ENCODE peak calls at places on chromosome 10, in four cellular contexts. One of them, this sample, is unnamed.

GRCh38 chr10:14438576-14438975 is 107.9 kb upstream of the FRMD4A start:
- DNase-seq in NCI-H774: no peak
- DNase-seq in stimulated activated CD8-positive, alpha-beta memory T cell treated with anti-CD3 and anti-CD28 coated beads, Interleukin-2, amount 100 ng/mL, for 48 hours: no peak
- DNase-seq in left ventricle myocardium superior: no peak
- DNase-seq in this sample: no peak

GRCh38 chr10:120581496-120581895 is 124.5 kb downstream of the PLPP4 start:
- DNase-seq in NCI-H774: no peak
- DNase-seq in stimulated activated CD8-positive, alpha-beta memory T cell treated with anti-CD3 and anti-CD28 coated beads, Interleukin-2, amount 100 ng/mL, for 48 hours: no peak
- DNase-seq in left ventricle myocardium superior: no peak
- DNase-seq in this sample: no peak

GRCh38 chr10:113007343-113007771 is 57.3 kb downstream of the TCF7L2 start:
- DNase-seq in NCI-H774: no peak
- DNase-seq in stimulated activated CD8-positive, alpha-beta memory T cell treated with anti-CD3 and anti-CD28 coated beads, Interleukin-2, amount 100 ng/mL, for 48 hours: no peak
- DNase-seq in left ventricle myocardium superior: no peak
- DNase-seq in this sample: no peak

GRCh38 chr10:113895018-113895417 is 40.6 kb downstream of the NHLRC2 start:
- DNase-seq in NCI-H774: no peak
- DNase-seq in stimulated activated CD8-positive, alpha-beta memory T cell treated with anti-CD3 and anti-CD28 coated beads, Interleukin-2, amount 100 ng/mL, for 48 hours: no peak
- DNase-seq in left ventricle myocardium superior: no peak
- DNase-seq in this sample: no peak

GRCh38 chr10:59055046-59055445 is 121.4 kb upstream of the PHYHIPL start:
- DNase-seq in NCI-H774: no peak
- DNase-seq in stimulated activated CD8-positive, alpha-beta memory T cell treated with anti-CD3 and anti-CD28 coated beads, Interleukin-2, amount 100 ng/mL, for 48 hours: no peak
- DNase-seq in left ventricle myocardium superior: no peak
- DNase-seq in this sample: no peak

GRCh38 chr10:46218921-46219320 is 67.9 kb upstream of the ANTXRL start:
- DNase-seq in NCI-H774: no peak
- DNase-seq in stimulated activated CD8-positive, alpha-beta memory T cell treated with anti-CD3 and anti-CD28 coated beads, Interleukin-2, amount 100 ng/mL, for 48 hours: no peak
- DNase-seq in left ventricle myocardium superior: no peak
- DNase-seq in this sample: no peak

GRCh38 chr10:93413252-93413689 is 68.9 kb downstream of the MYOF start:
- DNase-seq in NCI-H774: no peak
- DNase-seq in stimulated activated CD8-positive, alpha-beta memory T cell treated with anti-CD3 and anti-CD28 coated beads, Interleukin-2, amount 100 ng/mL, for 48 hours: no peak
- DNase-seq in left ventricle myocardium superior: no peak
- DNase-seq in this sample: no peak

GRCh38 chr10:130455111-130455695 is 319.0 kb downstream of the GLRX3 start:
- DNase-seq in NCI-H774: no peak
- DNase-seq in stimulated activated CD8-positive, alpha-beta memory T cell treated with anti-CD3 and anti-CD28 coated beads, Interleukin-2, amount 100 ng/mL, for 48 hours: no peak
- DNase-seq in left ventricle myocardium superior: no peak
- DNase-seq in this sample: no peak

GRCh38 chr10:60257767-60258428 is 131.8 kb downstream of the ANK3 start:
- DNase-seq in NCI-H774: no peak
- DNase-seq in stimulated activated CD8-positive, alpha-beta memory T cell treated with anti-CD3 and anti-CD28 coated beads, Interleukin-2, amount 100 ng/mL, for 48 hours: no peak
- DNase-seq in left ventricle myocardium superior: no peak
- DNase-seq in this sample: peak

GRCh38 chr10:72074413-72075183 is 13.8 kb downstream of the SPOCK2 start:
- DNase-seq in NCI-H774: no peak
- DNase-seq in stimulated activated CD8-positive, alpha-beta memory T cell treated with anti-CD3 and anti-CD28 coated beads, Interleukin-2, amount 100 ng/mL, for 48 hours: no peak
- DNase-seq in left ventricle myocardium superior: peak
- DNase-seq in this sample: no peak

GRCh38 chr10:123367181-123367580 is 213.0 kb downstream of the BUB3 start:
- DNase-seq in NCI-H774: no peak
- DNase-seq in stimulated activated CD8-positive, alpha-beta memory T cell treated with anti-CD3 and anti-CD28 coated beads, Interleukin-2, amount 100 ng/mL, for 48 hours: no peak
- DNase-seq in left ventricle myocardium superior: no peak
- DNase-seq in this sample: no peak

GRCh38 chr10:128326251-128326650 is 200.0 kb upstream of the MKI67 start:
- DNase-seq in NCI-H774: no peak
- DNase-seq in stimulated activated CD8-positive, alpha-beta memory T cell treated with anti-CD3 and anti-CD28 coated beads, Interleukin-2, amount 100 ng/mL, for 48 hours: no peak
- DNase-seq in left ventricle myocardium superior: no peak
- DNase-seq in this sample: no peak

GRCh38 chr10:35416628-35417625 is 80.6 kb downstream of the CCNY start:
- DNase-seq in NCI-H774: peak
- DNase-seq in stimulated activated CD8-positive, alpha-beta memory T cell treated with anti-CD3 and anti-CD28 coated beads, Interleukin-2, amount 100 ng/mL, for 48 hours: no peak
- DNase-seq in left ventricle myocardium superior: no peak
- DNase-seq in this sample: peak

GRCh38 chr10:130191380-130191779 is 55.2 kb downstream of the GLRX3 start:
- DNase-seq in NCI-H774: no peak
- DNase-seq in stimulated activated CD8-positive, alpha-beta memory T cell treated with anti-CD3 and anti-CD28 coated beads, Interleukin-2, amount 100 ng/mL, for 48 hours: no peak
- DNase-seq in left ventricle myocardium superior: no peak
- DNase-seq in this sample: no peak

GRCh38 chr10:7417103-7417623 is 6.3 kb upstream of the SFMBT2 start:
- DNase-seq in NCI-H774: no peak
- DNase-seq in stimulated activated CD8-positive, alpha-beta memory T cell treated with anti-CD3 and anti-CD28 coated beads, Interleukin-2, amount 100 ng/mL, for 48 hours: no peak
- DNase-seq in left ventricle myocardium superior: no peak
- DNase-seq in this sample: peak

GRCh38 chr10:61705022-61705675 is 42.4 kb downstream of the CABCOCO1 start:
- DNase-seq in NCI-H774: no peak
- DNase-seq in stimulated activated CD8-positive, alpha-beta memory T cell treated with anti-CD3 and anti-CD28 coated beads, Interleukin-2, amount 100 ng/mL, for 48 hours: no peak
- DNase-seq in left ventricle myocardium superior: no peak
- DNase-seq in this sample: no peak

GRCh38 chr10:78781991-78782390 is 286.8 kb upstream of the ZMIZ1 start:
- DNase-seq in NCI-H774: no peak
- DNase-seq in stimulated activated CD8-positive, alpha-beta memory T cell treated with anti-CD3 and anti-CD28 coated beads, Interleukin-2, amount 100 ng/mL, for 48 hours: no peak
- DNase-seq in left ventricle myocardium superior: no peak
- DNase-seq in this sample: no peak

GRCh38 chr10:114682121-114682520 is 24.0 kb upstream of the ABLIM1 start:
- DNase-seq in NCI-H774: no peak
- DNase-seq in stimulated activated CD8-positive, alpha-beta memory T cell treated with anti-CD3 and anti-CD28 coated beads, Interleukin-2, amount 100 ng/mL, for 48 hours: no peak
- DNase-seq in left ventricle myocardium superior: no peak
- DNase-seq in this sample: no peak

GRCh38 chr10:43771675-43772074 is 123.0 kb upstream of the ZNF32 start:
- DNase-seq in NCI-H774: no peak
- DNase-seq in stimulated activated CD8-positive, alpha-beta memory T cell treated with anti-CD3 and anti-CD28 coated beads, Interleukin-2, amount 100 ng/mL, for 48 hours: no peak
- DNase-seq in left ventricle myocardium superior: no peak
- DNase-seq in this sample: no peak

GRCh38 chr10:119655566-119656001 is 4.4 kb downstream of the BAG3 start:
- DNase-seq in NCI-H774: no peak
- DNase-seq in stimulated activated CD8-positive, alpha-beta memory T cell treated with anti-CD3 and anti-CD28 coated beads, Interleukin-2, amount 100 ng/mL, for 48 hours: peak
- DNase-seq in left ventricle myocardium superior: peak
- DNase-seq in this sample: no peak

GRCh38 chr10:29922226-29922625 is 137.2 kb downstream of the JCAD start:
- DNase-seq in NCI-H774: no peak
- DNase-seq in stimulated activated CD8-positive, alpha-beta memory T cell treated with anti-CD3 and anti-CD28 coated beads, Interleukin-2, amount 100 ng/mL, for 48 hours: no peak
- DNase-seq in left ventricle myocardium superior: no peak
- DNase-seq in this sample: no peak

GRCh38 chr10:35712486-35712885 is 70.4 kb upstream of the FZD8 start:
- DNase-seq in NCI-H774: peak
- DNase-seq in stimulated activated CD8-positive, alpha-beta memory T cell treated with anti-CD3 and anti-CD28 coated beads, Interleukin-2, amount 100 ng/mL, for 48 hours: no peak
- DNase-seq in left ventricle myocardium superior: no peak
- DNase-seq in this sample: no peak

GRCh38 chr10:58625070-58625469 is 112.4 kb downstream of the BICC1 start:
- DNase-seq in NCI-H774: no peak
- DNase-seq in stimulated activated CD8-positive, alpha-beta memory T cell treated with anti-CD3 and anti-CD28 coated beads, Interleukin-2, amount 100 ng/mL, for 48 hours: no peak
- DNase-seq in left ventricle myocardium superior: no peak
- DNase-seq in this sample: no peak

GRCh38 chr10:133258066-133258817 is 18.4 kb downstream of the ADAM8 start:
- DNase-seq in NCI-H774: no peak
- DNase-seq in stimulated activated CD8-positive, alpha-beta memory T cell treated with anti-CD3 and anti-CD28 coated beads, Interleukin-2, amount 100 ng/mL, for 48 hours: peak
- DNase-seq in left ventricle myocardium superior: no peak
- DNase-seq in this sample: no peak

GRCh38 chr10:66440562-66440961 is 485.3 kb upstream of the LRRTM3 start:
- DNase-seq in NCI-H774: no peak
- DNase-seq in stimulated activated CD8-positive, alpha-beta memory T cell treated with anti-CD3 and anti-CD28 coated beads, Interleukin-2, amount 100 ng/mL, for 48 hours: no peak
- DNase-seq in left ventricle myocardium superior: no peak
- DNase-seq in this sample: no peak

GRCh38 chr10:31977440-31978157 is 49.0 kb upstream of the ARHGAP12 start:
- DNase-seq in NCI-H774: no peak
- DNase-seq in stimulated activated CD8-positive, alpha-beta memory T cell treated with anti-CD3 and anti-CD28 coated beads, Interleukin-2, amount 100 ng/mL, for 48 hours: no peak
- DNase-seq in left ventricle myocardium superior: no peak
- DNase-seq in this sample: peak

GRCh38 chr10:126049741-126050140 is 153.4 kb downstream of the FANK1 start:
- DNase-seq in NCI-H774: no peak
- DNase-seq in stimulated activated CD8-positive, alpha-beta memory T cell treated with anti-CD3 and anti-CD28 coated beads, Interleukin-2, amount 100 ng/mL, for 48 hours: no peak
- DNase-seq in left ventricle myocardium superior: peak
- DNase-seq in this sample: no peak

GRCh38 chr10:31939797-31940708 is 11.4 kb upstream of the ARHGAP12 start:
- DNase-seq in NCI-H774: no peak
- DNase-seq in stimulated activated CD8-positive, alpha-beta memory T cell treated with anti-CD3 and anti-CD28 coated beads, Interleukin-2, amount 100 ng/mL, for 48 hours: no peak
- DNase-seq in left ventricle myocardium superior: no peak
- DNase-seq in this sample: no peak

GRCh38 chr10:72419241-72419640 is 64.5 kb upstream of the DNAJB12 start:
- DNase-seq in NCI-H774: no peak
- DNase-seq in stimulated activated CD8-positive, alpha-beta memory T cell treated with anti-CD3 and anti-CD28 coated beads, Interleukin-2, amount 100 ng/mL, for 48 hours: no peak
- DNase-seq in left ventricle myocardium superior: no peak
- DNase-seq in this sample: no peak